ENCODE peak calls at places on chromosomes 3 and 15, in seven cellular contexts. U is GM23338, D is left ventricle myocardium inferior, N is heart left ventricle, M is thoracic aorta, R is Caco-2, L is gastrocnemius medialis. W is an unnamed sample.

GRCh38 chr15:66498501-66499386 is 1.2 kb upstream of the SNAPC5 start:
- DNase-seq in U (peak; percentile 57), D (no peak), N (no peak), M (no peak), R (peak; percentile 38), L (no peak), W (no peak)

GRCh38 chr3:118146658-118147375 is 887.8 kb downstream of the IGSF11 start:
- DNase-seq in U (no peak), D (no peak), N (no peak), M (no peak), R (no peak), L (no peak), W (no peak)

GRCh38 chr15:57333487-57333886 is 42.8 kb upstream of the CGNL1 start:
- DNase-seq in U (no peak), D (no peak), N (no peak), M (no peak), R (no peak), L (no peak), W (no peak)

GRCh38 chr15:70362911-70363310 is 265.2 kb upstream of the TLE3 start:
- DNase-seq in U (peak; percentile 72), D (no peak), N (peak; percentile 44), M (no peak), R (peak; percentile 63), L (no peak), W (no peak)

GRCh38 chr3:82044918-82045715 is 283.7 kb upstream of the GBE1 start:
- DNase-seq in U (no peak), D (no peak), N (no peak), M (no peak), R (no peak), L (no peak), W (no peak)

GRCh38 chr3:94784274-94784673 is 721.4 kb downstream of the NSUN3 start:
- DNase-seq in U (no peak), D (no peak), N (no peak), M (no peak), R (no peak), L (no peak), W (no peak)

GRCh38 chr3:94928921-94929320 is 866.1 kb downstream of the NSUN3 start:
- DNase-seq in U (no peak), D (no peak), N (no peak), M (no peak), R (peak; percentile 34), L (no peak), W (no peak)

GRCh38 chr3:179063945-179064560 is 7.6 kb downstream of the ZMAT3 start:
- DNase-seq in U (no peak), D (no peak), N (no peak), M (no peak), R (no peak), L (no peak), W (no peak)

GRCh38 chr3:37779289-37780152 is 82.2 kb upstream of the CTDSPL start:
- DNase-seq in U (peak; percentile 91), D (no peak), N (no peak), M (no peak), R (peak; percentile 59), L (no peak), W (no peak)

GRCh38 chr3:32203854-32204253 is 34.6 kb upstream of the CMTM8 start:
- DNase-seq in U (no peak), D (no peak), N (no peak), M (no peak), R (no peak), L (no peak), W (no peak)

GRCh38 chr15:59157840-59158700 is 48.6 kb upstream of the LDHAL6B start:
- DNase-seq in U (no peak), D (no peak), N (no peak), M (no peak), R (no peak), L (no peak), W (no peak)

GRCh38 chr3:33467786-33468185 is 27.6 kb upstream of the UBP1 start:
- DNase-seq in U (peak; percentile 9), D (no peak), N (no peak), M (no peak), R (no peak), L (no peak), W (no peak)

GRCh38 chr3:61378321-61378720 is 127.1 kb upstream of the FHIT start:
- DNase-seq in U (no peak), D (no peak), N (no peak), M (no peak), R (no peak), L (no peak), W (no peak)

GRCh38 chr15:81642451-81642990 is 268.5 kb upstream of the TMC3 start:
- DNase-seq in U (no peak), D (no peak), N (no peak), M (no peak), R (no peak), L (no peak), W (no peak)

GRCh38 chr15:85950101-85950500 is 129.6 kb upstream of the AGBL1 start:
- DNase-seq in U (no peak), D (peak; percentile 60), N (peak; percentile 75), M (no peak), R (no peak), L (peak; percentile 49), W (no peak)

GRCh38 chr15:23565395-23566069 is at the start of gene MKRN3:
- DNase-seq in U (no peak), D (no peak), N (no peak), M (no peak), R (peak; percentile 91), L (no peak), W (no peak)

GRCh38 chr3:42683875-42684593 is 1.3 kb upstream of the KLHL40 start:
- DNase-seq in U (peak; percentile 29), D (peak; percentile 75), N (peak; percentile 88), M (peak; percentile 94), R (peak; percentile 23), L (peak; percentile 93), W (peak; percentile 90)

GRCh38 chr15:78311292-78311691 is 11.9 kb upstream of the SKIC8 start:
- DNase-seq in U (no peak), D (no peak), N (peak; percentile 6), M (no peak), R (no peak), L (no peak), W (no peak)

GRCh38 chr15:78308422-78309021 is 9.1 kb upstream of the SKIC8 start:
- DNase-seq in U (peak; percentile 94), D (peak; percentile 53), N (peak; percentile 70), M (no peak), R (peak; percentile 83), L (peak; percentile 14), W (peak; percentile 48)

GRCh38 chr15:78306176-78306774 is 6.9 kb upstream of the SKIC8 start:
- DNase-seq in U (no peak), D (no peak), N (no peak), M (no peak), R (no peak), L (no peak), W (no peak)

GRCh38 chr15:78304487-78305413 is 5.3 kb upstream of the SKIC8 start:
- DNase-seq in U (no peak), D (no peak), N (no peak), M (no peak), R (no peak), L (no peak), W (peak; percentile 48)

GRCh38 chr15:78307977-78308376 is 8.6 kb upstream of the SKIC8 start:
- DNase-seq in U (no peak), D (no peak), N (no peak), M (no peak), R (no peak), L (no peak), W (no peak)
- H3K27me3 ChIP-seq in U (no peaks in the 10 kb centered on the region), D (peaks cover 59% of the 10 kb centered on the region), N (no peaks in the 10 kb centered on the region), M (no peaks in the 10 kb centered on the region), R (no peaks in the 10 kb centered on the region), L (no peaks in the 10 kb centered on the region), W (no peaks in the 10 kb centered on the region)

DNA sequence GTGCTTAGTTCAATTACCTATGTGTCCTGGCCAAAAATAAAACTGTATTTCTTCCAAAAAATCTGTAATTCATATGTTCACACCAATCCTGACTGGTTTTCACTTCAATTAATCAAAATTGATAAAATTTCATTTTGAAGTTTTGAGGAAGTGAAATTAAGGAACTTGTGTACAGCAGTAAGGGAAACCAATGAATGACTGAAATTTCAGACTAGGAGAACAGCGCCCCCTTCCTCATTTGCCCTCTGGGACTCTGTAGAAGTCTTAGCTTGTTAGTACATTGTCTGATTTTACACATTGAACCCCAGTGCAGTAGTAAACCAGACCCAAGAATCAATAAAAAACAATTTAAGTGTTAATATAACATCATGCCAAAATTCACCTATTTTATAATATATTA is 495.3 kb upstream of the AGTR1 start:
- DNase-seq in U (no peak), D (no peak), N (no peak), M (no peak), R (no peak), L (no peak), W (no peak)
- TF ChIP-seq CTCF in U (no peak), D (no peak), N (no peak), M (no peak), R (no peak), L (no peak), W (no peak)

GRCh38 chr3:169146112-169146665 is 517.3 kb downstream of the MECOM start:
- DNase-seq in U (peak; percentile 74), D (peak; percentile 37), N (peak; percentile 62), M (peak; percentile 13), R (peak; percentile 47), L (no peak), W (peak; percentile 25)

GRCh38 chr3:169145551-169145950 is 518.0 kb downstream of the MECOM start:
- DNase-seq in U (no peak), D (no peak), N (no peak), M (no peak), R (no peak), L (no peak), W (no peak)

GRCh38 chr3:169148448-169149348 is 514.8 kb downstream of the MECOM start:
- DNase-seq in U (peak; percentile 48), D (no peak), N (peak; percentile 28), M (no peak), R (no peak), L (no peak), W (no peak)

GRCh38 chr3:169147246-169148008 is 516.1 kb downstream of the MECOM start:
- DNase-seq in U (peak; percentile 94), D (peak; percentile 51), N (peak; percentile 48), M (no peak), R (peak; percentile 57), L (no peak), W (peak; percentile 60)

DNA sequence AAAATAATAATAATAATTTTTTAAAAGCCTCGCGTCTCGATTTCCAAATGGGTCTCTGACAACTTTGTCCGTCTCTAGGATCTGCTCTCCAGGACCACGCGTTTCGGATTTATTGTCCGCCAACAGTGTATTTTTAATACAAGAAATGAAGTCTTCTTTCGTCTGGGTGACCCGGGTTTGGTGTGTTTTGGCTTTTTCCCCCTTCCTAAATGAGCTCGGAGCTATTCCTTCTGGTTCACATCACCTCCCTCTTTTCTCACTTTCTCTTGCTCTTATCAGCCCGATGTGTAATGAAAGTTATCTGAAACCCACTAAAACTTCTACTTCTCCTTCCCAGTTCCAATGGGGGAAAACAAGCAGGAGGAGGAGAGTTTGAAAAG is 516.7 kb downstream of the MECOM start:
- DNase-seq in U (no peak), D (no peak), N (no peak), M (no peak), R (no peak), L (no peak), W (no peak)
- H3K27me3 ChIP-seq in U (peaks cover 83% of the 10 kb centered on the region), D (peaks cover 81% of the 10 kb centered on the region), N (peaks cover 2% of the 10 kb centered on the region), M (no peaks in the 10 kb centered on the region), R (no peaks in the 10 kb centered on the region), L (peaks cover 52% of the 10 kb centered on the region), W (peaks cover 63% of the 10 kb centered on the region)

DNA sequence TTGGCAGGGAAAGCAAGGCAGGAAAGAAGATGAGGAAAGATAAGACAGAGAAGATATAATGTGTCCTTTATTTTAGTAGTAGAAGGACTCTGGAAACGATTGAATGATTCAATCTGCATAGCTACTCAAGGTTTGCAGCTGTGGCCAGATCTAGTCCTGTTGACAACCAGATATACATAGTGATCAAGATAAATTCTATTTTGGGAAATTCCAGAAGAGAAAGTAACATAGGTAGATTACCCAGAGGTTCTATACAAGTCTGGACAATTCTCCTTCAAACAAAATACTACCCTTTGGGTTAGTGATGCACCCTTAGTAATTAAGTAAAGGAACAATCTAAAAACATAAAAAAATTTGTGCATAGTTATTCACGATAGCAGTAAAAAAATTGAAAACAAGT is 9.4 kb downstream of the TERC start:
- DNase-seq in U (no peak), D (no peak), N (no peak), M (no peak), R (no peak), L (no peak), W (no peak)
- TF ChIP-seq CTCF in U (no peak), D (no peak), N (no peak), M (no peak), R (no peak), L (no peak), W (no peak)